ENCODE peak calls at places on chromosome 4, in six cellular contexts. One of them, this sample, is unnamed.

GRCh38 chr4:105808459-105809041 is 86.7 kb upstream of the NPNT start:
- DNase-seq in M059J: peak; percentile 44
- DNase-seq in EL: peak; percentile 72
- DNase-seq in breast epithelium: no peak
- DNase-seq in fibroblast of pulmonary artery: peak; percentile 81
- DNase-seq in neural progenitor cell: no peak
- DNase-seq in this sample: no peak

GRCh38 chr4:3521621-3522325 is 10.4 kb downstream of the LRPAP1 start:
- DNase-seq in fibroblast of pulmonary artery: no peak
- DNase-seq in breast epithelium: no peak
- DNase-seq in EL: no peak
- DNase-seq in neural progenitor cell: no peak
- DNase-seq in M059J: no peak
- DNase-seq in this sample: no peak

GRCh38 chr4:128449251-128449650 is 161.6 kb upstream of the PGRMC2 start:
- DNase-seq in fibroblast of pulmonary artery: no peak
- DNase-seq in breast epithelium: no peak
- DNase-seq in M059J: no peak
- DNase-seq in EL: no peak
- DNase-seq in neural progenitor cell: no peak
- DNase-seq in this sample: no peak

GRCh38 chr4:14929669-14930068 is 72.6 kb upstream of the CPEB2 start:
- DNase-seq in EL: no peak
- DNase-seq in neural progenitor cell: no peak
- DNase-seq in M059J: no peak
- DNase-seq in fibroblast of pulmonary artery: no peak
- DNase-seq in breast epithelium: no peak
- DNase-seq in this sample: no peak

GRCh38 chr4:2284161-2284933 is 22.4 kb upstream of the MXD4 start:
- DNase-seq in breast epithelium: no peak
- DNase-seq in M059J: no peak
- DNase-seq in fibroblast of pulmonary artery: no peak
- DNase-seq in neural progenitor cell: no peak
- DNase-seq in EL: no peak
- DNase-seq in this sample: no peak

GRCh38 chr4:177769155-177769554 is 326.9 kb upstream of the AGA start:
- DNase-seq in breast epithelium: no peak
- DNase-seq in fibroblast of pulmonary artery: no peak
- DNase-seq in neural progenitor cell: no peak
- DNase-seq in EL: no peak
- DNase-seq in M059J: no peak
- DNase-seq in this sample: no peak

GRCh38 chr4:41145571-41146078 is 68.7 kb downstream of the APBB2 start:
- DNase-seq in fibroblast of pulmonary artery: no peak
- DNase-seq in M059J: peak; percentile 87
- DNase-seq in neural progenitor cell: peak; percentile 60
- DNase-seq in EL: peak; percentile 68
- DNase-seq in breast epithelium: no peak
- DNase-seq in this sample: no peak

GRCh38 chr4:81470456-81471327 is 1.0 kb downstream of the RASGEF1B start:
- DNase-seq in fibroblast of pulmonary artery: peak; percentile 36
- DNase-seq in breast epithelium: no peak
- DNase-seq in EL: no peak
- DNase-seq in neural progenitor cell: peak; percentile 54
- DNase-seq in M059J: no peak
- DNase-seq in this sample: peak; percentile 62

GRCh38 chr4:127995776-127996175 is 30.6 kb downstream of the ABHD18 start:
- DNase-seq in breast epithelium: no peak
- DNase-seq in fibroblast of pulmonary artery: no peak
- DNase-seq in M059J: peak; percentile 85
- DNase-seq in neural progenitor cell: no peak
- DNase-seq in EL: peak; percentile 83
- DNase-seq in this sample: no peak

GRCh38 chr4:105894570-105895323 is 524 bp upstream of the NPNT start:
- DNase-seq in EL: no peak
- DNase-seq in fibroblast of pulmonary artery: no peak
- DNase-seq in breast epithelium: no peak
- DNase-seq in M059J: peak; percentile 34
- DNase-seq in neural progenitor cell: peak; percentile 47
- DNase-seq in this sample: no peak

GRCh38 chr4:41746025-41746439 is 2.5 kb downstream of the PHOX2B start:
- DNase-seq in M059J: no peak
- DNase-seq in EL: no peak
- DNase-seq in breast epithelium: no peak
- DNase-seq in fibroblast of pulmonary artery: no peak
- DNase-seq in neural progenitor cell: peak; percentile 42
- DNase-seq in this sample: no peak

GRCh38 chr4:169615467-169616106 is 3.2 kb upstream of the NEK1 start:
- DNase-seq in EL: no peak
- DNase-seq in neural progenitor cell: no peak
- DNase-seq in M059J: peak; percentile 45
- DNase-seq in breast epithelium: no peak
- DNase-seq in fibroblast of pulmonary artery: no peak
- DNase-seq in this sample: no peak

GRCh38 chr4:66567551-66567950 is 897.3 kb upstream of the EPHA5 start:
- DNase-seq in M059J: no peak
- DNase-seq in EL: no peak
- DNase-seq in fibroblast of pulmonary artery: no peak
- DNase-seq in neural progenitor cell: no peak
- DNase-seq in breast epithelium: no peak
- DNase-seq in this sample: no peak

GRCh38 chr4:150209140-150209829 is 131.0 kb downstream of the DCLK2 start:
- DNase-seq in breast epithelium: peak; percentile 60
- DNase-seq in fibroblast of pulmonary artery: peak; percentile 84
- DNase-seq in M059J: peak; percentile 66
- DNase-seq in neural progenitor cell: peak; percentile 58
- DNase-seq in EL: peak; percentile 61
- DNase-seq in this sample: no peak

GRCh38 chr4:17780461-17781071 is 855 bp downstream of the FAM184B start:
- DNase-seq in neural progenitor cell: peak; percentile 2
- DNase-seq in breast epithelium: no peak
- DNase-seq in M059J: peak; percentile 33
- DNase-seq in fibroblast of pulmonary artery: no peak
- DNase-seq in EL: peak; percentile 64
- DNase-seq in this sample: no peak

GRCh38 chr4:83390965-83391364 is 56.3 kb upstream of the HPSE start:
- DNase-seq in EL: no peak
- DNase-seq in M059J: no peak
- DNase-seq in neural progenitor cell: no peak
- DNase-seq in fibroblast of pulmonary artery: no peak
- DNase-seq in breast epithelium: no peak
- DNase-seq in this sample: no peak

GRCh38 chr4:123064390-123064789 is 142.0 kb upstream of the NUDT6 start:
- DNase-seq in breast epithelium: no peak
- DNase-seq in fibroblast of pulmonary artery: peak; percentile 94
- DNase-seq in M059J: peak; percentile 44
- DNase-seq in neural progenitor cell: no peak
- DNase-seq in EL: no peak
- DNase-seq in this sample: no peak

GRCh38 chr4:48033825-48034413 is 17.3 kb downstream of the NIPAL1 start:
- DNase-seq in breast epithelium: no peak
- DNase-seq in M059J: peak; percentile 50
- DNase-seq in EL: peak; percentile 34
- DNase-seq in fibroblast of pulmonary artery: peak; percentile 39
- DNase-seq in neural progenitor cell: peak; percentile 17
- DNase-seq in this sample: no peak

GRCh38 chr4:98993419-98994071 is 2.0 kb upstream of the METAP1 start:
- DNase-seq in fibroblast of pulmonary artery: no peak
- DNase-seq in M059J: no peak
- DNase-seq in breast epithelium: no peak
- DNase-seq in EL: no peak
- DNase-seq in neural progenitor cell: no peak
- DNase-seq in this sample: no peak